ENCODE peak calls at places on chromosome X, in ten cellular contexts. M is stomach; X is activated CD4-positive, alpha-beta T cell treated with anti-CD3 and anti-CD28 coated beads for 48 hours; S is memory B cell; E is NCI-H748 treated with DMSO at 0.1 percent for 48 hours; G is PC-9; Z is AG04450; U is activated naive CD8-positive, alpha-beta T cell treated with anti-CD3 and anti-CD28 coated beads for 36 hours; R is pons; L is NCI-H1694. A is an unnamed sample.

GRCh38 chrX:12709047-12709446 is 82.2 kb upstream of the PRPS2 start:
- DNase-seq in M (peak; percentile 28), X (no peak), S (no peak), E (no peak), G (no peak), Z (no peak), U (peak; percentile 3), R (no peak), L (no peak), A (no peak)

GRCh38 chrX:101462892-101463291 is 22.4 kb upstream of the ARMCX4 start:
- DNase-seq in M (no peak), X (no peak), S (no peak), E (peak; percentile 0), G (no peak), Z (no peak), U (no peak), R (peak; percentile 12), L (peak; percentile 10), A (no peak)

GRCh38 chrX:16023790-16024734 is 99.3 kb upstream of the GRPR start:
- DNase-seq in M (no peak), X (no peak), S (no peak), E (no peak), G (no peak), Z (no peak), U (no peak), R (peak; percentile 41), L (no peak), A (no peak)

GRCh38 chrX:140762061-140762460 is 52.5 kb downstream of the LINC00632 start:
- DNase-seq in M (peak; percentile 38), X (peak; percentile 33), S (no peak), E (peak; percentile 29), G (no peak), Z (no peak), U (no peak), R (peak; percentile 82), L (peak; percentile 17), A (no peak)

GRCh38 chrX:110417128-110417527 is 58.5 kb downstream of the RTL9 start:
- DNase-seq in M (no peak), X (no peak), S (no peak), E (no peak), G (no peak), Z (no peak), U (no peak), R (peak; percentile 37), L (no peak), A (no peak)

GRCh38 chrX:24466025-24466424 is 939 bp downstream of the PDK3 start:
- DNase-seq in M (no peak), X (no peak), S (no peak), E (no peak), G (no peak), Z (no peak), U (no peak), R (no peak), L (no peak), A (no peak)

GRCh38 chrX:40964008-40964407 is 121.2 kb upstream of the USP9X start:
- DNase-seq in M (no peak), X (no peak), S (no peak), E (no peak), G (no peak), Z (no peak), U (no peak), R (no peak), L (no peak), A (no peak)

GRCh38 chrX:103360916-103361315 is 4.6 kb downstream of the TCEAL9 start:
- DNase-seq in M (no peak), X (no peak), S (no peak), E (no peak), G (no peak), Z (no peak), U (no peak), R (no peak), L (no peak), A (no peak)

GRCh38 chrX:1788300-1788911 is 173.5 kb downstream of the ASMT start:
- DNase-seq in M (no peak), X (no peak), S (no peak), E (no peak), G (no peak), Z (no peak), U (no peak), R (no peak), L (no peak), A (no peak)

GRCh38 chrX:20609916-20610415 is 343.3 kb upstream of the RPS6KA3 start:
- DNase-seq in M (no peak), X (no peak), S (no peak), E (no peak), G (no peak), Z (no peak), U (no peak), R (peak; percentile 5), L (no peak), A (no peak)

GRCh38 chrX:153984351-153985178 is 12.0 kb downstream of the TMEM187 start:
- DNase-seq in M (no peak), X (peak; percentile 72), S (no peak), E (no peak), G (no peak), Z (no peak), U (peak; percentile 70), R (no peak), L (no peak), A (no peak)

GRCh38 chrX:28158019-28158777 is 176.9 kb upstream of the DCAF8L1 start:
- DNase-seq in M (no peak), X (no peak), S (no peak), E (no peak), G (no peak), Z (no peak), U (no peak), R (no peak), L (no peak), A (no peak)

GRCh38 chrX:2841511-2841910 is 12.8 kb downstream of the GYG2 start:
- DNase-seq in M (no peak), X (no peak), S (no peak), E (no peak), G (no peak), Z (no peak), U (no peak), R (no peak), L (no peak), A (no peak)

GRCh38 chrX:107482046-107482445 is 32.6 kb downstream of the FRMPD3 start:
- DNase-seq in M (no peak), X (no peak), S (no peak), E (no peak), G (no peak), Z (no peak), U (no peak), R (no peak), L (no peak), A (no peak)

GRCh38 chrX:107542500-107542899 is 85.8 kb upstream of the PRPS1 start:
- DNase-seq in M (peak; percentile 48), X (no peak), S (no peak), E (peak; percentile 20), G (no peak), Z (no peak), U (no peak), R (peak; percentile 80), L (no peak), A (no peak)

GRCh38 chrX:39201305-39201990 is 400.2 kb downstream of the MID1IP1 start:
- DNase-seq in M (no peak), X (peak; percentile 23), S (no peak), E (no peak), G (no peak), Z (no peak), U (no peak), R (no peak), L (no peak), A (no peak)

A was measured in HFF-Myc.